ENCODE peak calls at places on chromosomes 13 and 19, in seven cellular contexts. One of them, this sample, is unnamed.

GRCh38 chr13:50016421-50016820 is 1.2 kb downstream of the KCNRG start:
- DNase-seq in activated CD4-positive, alpha-beta T cell treated with anti-CD3 and anti-CD28 coated beads, Interleukin-2, amount 50 U/mL, for 1 hour: no peak
- DNase-seq in HEK293T: no peak
- DNase-seq in mucosa of descending colon: no peak
- DNase-seq in brain microvascular endothelial cell: peak; percentile 36
- DNase-seq in NCI-H1417: no peak
- DNase-seq in neuronal stem cell: no peak
- DNase-seq in this sample: no peak

GRCh38 chr19:6464070-6464873 is at the start of gene CRB3:
- DNase-seq in neuronal stem cell: no peak
- DNase-seq in activated CD4-positive, alpha-beta T cell treated with anti-CD3 and anti-CD28 coated beads, Interleukin-2, amount 50 U/mL, for 1 hour: peak; percentile 66
- DNase-seq in NCI-H1417: peak; percentile 85
- DNase-seq in mucosa of descending colon: peak; percentile 96
- DNase-seq in HEK293T: no peak
- DNase-seq in brain microvascular endothelial cell: no peak
- DNase-seq in this sample: peak; percentile 63

GRCh38 chr13:98997738-98998641 is 20.1 kb upstream of the DOCK9 start:
- DNase-seq in HEK293T: no peak
- DNase-seq in brain microvascular endothelial cell: no peak
- DNase-seq in neuronal stem cell: no peak
- DNase-seq in mucosa of descending colon: no peak
- DNase-seq in activated CD4-positive, alpha-beta T cell treated with anti-CD3 and anti-CD28 coated beads, Interleukin-2, amount 50 U/mL, for 1 hour: peak; percentile 30
- DNase-seq in NCI-H1417: peak; percentile 25
- DNase-seq in this sample: peak; percentile 49

GRCh38 chr19:41545547-41545946 is 30.4 kb upstream of the CEACAM21 start:
- DNase-seq in brain microvascular endothelial cell: no peak
- DNase-seq in mucosa of descending colon: no peak
- DNase-seq in activated CD4-positive, alpha-beta T cell treated with anti-CD3 and anti-CD28 coated beads, Interleukin-2, amount 50 U/mL, for 1 hour: no peak
- DNase-seq in HEK293T: no peak
- DNase-seq in neuronal stem cell: no peak
- DNase-seq in NCI-H1417: no peak
- DNase-seq in this sample: no peak

GRCh38 chr13:20193924-20194631 is 1.3 kb upstream of the GJB2 start:
- DNase-seq in NCI-H1417: peak; percentile 2
- DNase-seq in brain microvascular endothelial cell: no peak
- DNase-seq in mucosa of descending colon: no peak
- DNase-seq in HEK293T: no peak
- DNase-seq in activated CD4-positive, alpha-beta T cell treated with anti-CD3 and anti-CD28 coated beads, Interleukin-2, amount 50 U/mL, for 1 hour: no peak
- DNase-seq in neuronal stem cell: no peak
- DNase-seq in this sample: peak; percentile 28

GRCh38 chr19:38216785-38217746 is 7.0 kb downstream of the DPF1 start:
- DNase-seq in neuronal stem cell: no peak
- DNase-seq in brain microvascular endothelial cell: no peak
- DNase-seq in HEK293T: no peak
- DNase-seq in mucosa of descending colon: no peak
- DNase-seq in NCI-H1417: peak; percentile 77
- DNase-seq in activated CD4-positive, alpha-beta T cell treated with anti-CD3 and anti-CD28 coated beads, Interleukin-2, amount 50 U/mL, for 1 hour: no peak
- DNase-seq in this sample: no peak

GRCh38 chr19:3159565-3159964 is 19.0 kb upstream of the S1PR4 start:
- DNase-seq in NCI-H1417: no peak
- DNase-seq in activated CD4-positive, alpha-beta T cell treated with anti-CD3 and anti-CD28 coated beads, Interleukin-2, amount 50 U/mL, for 1 hour: no peak
- DNase-seq in HEK293T: no peak
- DNase-seq in brain microvascular endothelial cell: no peak
- DNase-seq in mucosa of descending colon: no peak
- DNase-seq in neuronal stem cell: no peak
- DNase-seq in this sample: no peak

GRCh38 chr13:73235385-73235784 is 176.6 kb downstream of the KLF5 start:
- DNase-seq in HEK293T: no peak
- DNase-seq in brain microvascular endothelial cell: no peak
- DNase-seq in mucosa of descending colon: no peak
- DNase-seq in neuronal stem cell: no peak
- DNase-seq in NCI-H1417: no peak
- DNase-seq in activated CD4-positive, alpha-beta T cell treated with anti-CD3 and anti-CD28 coated beads, Interleukin-2, amount 50 U/mL, for 1 hour: no peak
- DNase-seq in this sample: no peak

GRCh38 chr13:33556828-33557227 is 261.1 kb upstream of the RFC3 start:
- DNase-seq in neuronal stem cell: no peak
- DNase-seq in brain microvascular endothelial cell: no peak
- DNase-seq in HEK293T: no peak
- DNase-seq in mucosa of descending colon: no peak
- DNase-seq in NCI-H1417: no peak
- DNase-seq in activated CD4-positive, alpha-beta T cell treated with anti-CD3 and anti-CD28 coated beads, Interleukin-2, amount 50 U/mL, for 1 hour: no peak
- DNase-seq in this sample: no peak

GRCh38 chr13:98823442-98823841 is 71.0 kb upstream of the SLC15A1 start:
- DNase-seq in mucosa of descending colon: no peak
- DNase-seq in activated CD4-positive, alpha-beta T cell treated with anti-CD3 and anti-CD28 coated beads, Interleukin-2, amount 50 U/mL, for 1 hour: no peak
- DNase-seq in brain microvascular endothelial cell: no peak
- DNase-seq in neuronal stem cell: no peak
- DNase-seq in HEK293T: no peak
- DNase-seq in NCI-H1417: no peak
- DNase-seq in this sample: no peak

GRCh38 chr13:39415403-39415802 is 187.6 kb downstream of the LHFPL6 start:
- DNase-seq in HEK293T: peak; percentile 21
- DNase-seq in activated CD4-positive, alpha-beta T cell treated with anti-CD3 and anti-CD28 coated beads, Interleukin-2, amount 50 U/mL, for 1 hour: no peak
- DNase-seq in brain microvascular endothelial cell: no peak
- DNase-seq in mucosa of descending colon: no peak
- DNase-seq in neuronal stem cell: no peak
- DNase-seq in NCI-H1417: peak; percentile 1
- DNase-seq in this sample: no peak

GRCh38 chr19:2962018-2962670 is 15.2 kb upstream of the TLE6 start:
- DNase-seq in mucosa of descending colon: no peak
- DNase-seq in HEK293T: peak; percentile 79
- DNase-seq in activated CD4-positive, alpha-beta T cell treated with anti-CD3 and anti-CD28 coated beads, Interleukin-2, amount 50 U/mL, for 1 hour: peak; percentile 32
- DNase-seq in NCI-H1417: peak; percentile 72
- DNase-seq in brain microvascular endothelial cell: peak; percentile 74
- DNase-seq in neuronal stem cell: peak; percentile 90
- DNase-seq in this sample: peak; percentile 79

GRCh38 chr13:33471182-33471581 is 185.6 kb upstream of the STARD13 start:
- DNase-seq in neuronal stem cell: no peak
- DNase-seq in brain microvascular endothelial cell: no peak
- DNase-seq in NCI-H1417: no peak
- DNase-seq in mucosa of descending colon: no peak
- DNase-seq in HEK293T: no peak
- DNase-seq in activated CD4-positive, alpha-beta T cell treated with anti-CD3 and anti-CD28 coated beads, Interleukin-2, amount 50 U/mL, for 1 hour: no peak
- DNase-seq in this sample: no peak

GRCh38 chr19:51034704-51035103 is at the start of gene KLK12:
- DNase-seq in NCI-H1417: peak; percentile 56
- DNase-seq in HEK293T: no peak
- DNase-seq in mucosa of descending colon: no peak
- DNase-seq in neuronal stem cell: no peak
- DNase-seq in activated CD4-positive, alpha-beta T cell treated with anti-CD3 and anti-CD28 coated beads, Interleukin-2, amount 50 U/mL, for 1 hour: no peak
- DNase-seq in brain microvascular endothelial cell: no peak
- DNase-seq in this sample: no peak

GRCh38 chr13:94272038-94272437 is 207.4 kb downstream of the DCT start:
- DNase-seq in activated CD4-positive, alpha-beta T cell treated with anti-CD3 and anti-CD28 coated beads, Interleukin-2, amount 50 U/mL, for 1 hour: no peak
- DNase-seq in brain microvascular endothelial cell: no peak
- DNase-seq in HEK293T: no peak
- DNase-seq in mucosa of descending colon: no peak
- DNase-seq in NCI-H1417: no peak
- DNase-seq in neuronal stem cell: no peak
- DNase-seq in this sample: no peak

GRCh38 chr13:88802886-88803285 is 1131.7 kb downstream of the SLITRK5 start:
- DNase-seq in NCI-H1417: no peak
- DNase-seq in mucosa of descending colon: no peak
- DNase-seq in activated CD4-positive, alpha-beta T cell treated with anti-CD3 and anti-CD28 coated beads, Interleukin-2, amount 50 U/mL, for 1 hour: no peak
- DNase-seq in neuronal stem cell: no peak
- DNase-seq in brain microvascular endothelial cell: no peak
- DNase-seq in HEK293T: no peak
- DNase-seq in this sample: no peak

GRCh38 chr13:102286326-102286725 is 115.5 kb downstream of the FGF14 start:
- DNase-seq in HEK293T: no peak
- DNase-seq in neuronal stem cell: no peak
- DNase-seq in mucosa of descending colon: no peak
- DNase-seq in activated CD4-positive, alpha-beta T cell treated with anti-CD3 and anti-CD28 coated beads, Interleukin-2, amount 50 U/mL, for 1 hour: no peak
- DNase-seq in brain microvascular endothelial cell: peak; percentile 50
- DNase-seq in NCI-H1417: no peak
- DNase-seq in this sample: no peak

GRCh38 chr13:113845055-113845454 is 18.8 kb downstream of the GAS6 start:
- DNase-seq in HEK293T: no peak
- DNase-seq in brain microvascular endothelial cell: no peak
- DNase-seq in activated CD4-positive, alpha-beta T cell treated with anti-CD3 and anti-CD28 coated beads, Interleukin-2, amount 50 U/mL, for 1 hour: no peak
- DNase-seq in neuronal stem cell: no peak
- DNase-seq in mucosa of descending colon: peak; percentile 40
- DNase-seq in NCI-H1417: no peak
- DNase-seq in this sample: no peak